ENCODE peak calls at places on chromosome 10, in seven cellular contexts. B is tibial artery, J is tibial nerve, P is neural progenitor cell, G is Peyer's patch, S is pancreas, R is kidney. D is an unnamed sample. For H3K9me3, the result is how much of the 10 kb centered on the place peaks cover.

GRCh38 chr10:114026189-114027040 is 17.3 kb upstream of the ADRB1 start:
- DNase-seq in B (no peak), J (no peak), P (no peak), G (no peak), S (no peak), R (no peak), D (peak)

GRCh38 chr10:43868952-43869351 is 220.3 kb upstream of the ZNF32 start:
- DNase-seq in B (no peak), J (no peak), P (no peak), G (no peak), S (no peak), R (no peak), D (no peak)

GRCh38 chr10:119342017-119342734 is 134.8 kb downstream of the GRK5 start:
- DNase-seq in B (peak), J (peak), P (no peak), G (no peak), S (peak), R (peak), D (no peak)

GRCh38 chr10:74419491-74420466 is 268.8 kb downstream of the ADK start:
- DNase-seq in B (no peak), J (no peak), P (peak), G (no peak), S (no peak), R (no peak), D (no peak)

GRCh38 chr10:60894816-60895215 is 49.2 kb downstream of the RHOBTB1 start:
- DNase-seq in B (no peak), J (no peak), P (no peak), G (no peak), S (no peak), R (no peak), D (no peak)

GRCh38 chr10:110137142-110137545 is 70.3 kb upstream of the MXI1 start:
- DNase-seq in B (no peak), J (peak), P (peak), G (no peak), S (no peak), R (no peak), D (no peak)

GRCh38 chr10:13180788-13181187 is 19.4 kb downstream of the MCM10 start:
- DNase-seq in B (no peak), J (no peak), P (no peak), G (no peak), S (no peak), R (no peak), D (no peak)

GRCh38 chr10:23146069-23146657 is 45.9 kb upstream of the PTF1A start:
- DNase-seq in B (no peak), J (no peak), P (no peak), G (no peak), S (no peak), R (no peak), D (no peak)

GRCh38 chr10:62374862-62375710 is 917 bp downstream of the ZNF365 start:
- DNase-seq in B (no peak), J (no peak), P (no peak), G (no peak), S (no peak), R (no peak), D (no peak)

GRCh38 chr10:73873843-73874215 is 526 bp downstream of the CAMK2G start:
- DNase-seq in B (no peak), J (no peak), P (no peak), G (peak), S (peak), R (peak), D (no peak)

GRCh38 chr10:99958806-99959205 is 50.9 kb downstream of the DNMBP start:
- DNase-seq in B (no peak), J (no peak), P (no peak), G (no peak), S (no peak), R (no peak), D (no peak)

GRCh38 chr10:6878067-6878412 is 298.0 kb upstream of the PRKCQ start:
- DNase-seq in B (no peak), J (no peak), P (peak), G (no peak), S (no peak), R (no peak), D (no peak)

GRCh38 chr10:110865184-110865803 is 6.4 kb upstream of the PDCD4 start:
- DNase-seq in B (no peak), J (no peak), P (peak), G (no peak), S (no peak), R (no peak), D (no peak)

GRCh38 chr10:10865303-10865702 is 152.4 kb upstream of the CELF2 start:
- DNase-seq in B (no peak), J (no peak), P (no peak), G (no peak), S (no peak), R (no peak), D (no peak)

GRCh38 chr10:112960151-112960681 is 10.2 kb downstream of the TCF7L2 start:
- DNase-seq in B (no peak), J (no peak), P (no peak), G (no peak), S (no peak), R (no peak), D (no peak)
- H3K27ac ChIP-seq in B (no peak), J (no peak), P (no peak), G (no peak), S (no peak), R (no peak), D (peak)

GRCh38 chr10:81546243-81546642 is 328.8 kb upstream of the NRG3 start:
- DNase-seq in B (no peak), J (no peak), P (no peak), G (no peak), S (no peak), R (no peak), D (no peak)

GRCh38 chr10:81548160-81548559 is 326.8 kb upstream of the NRG3 start:
- DNase-seq in B (no peak), J (no peak), P (peak), G (no peak), S (no peak), R (no peak), D (no peak)
- H3K9me3 ChIP-seq in B (under half), J (under half), P (under half), G (under half), S (under half), R (under half), D (under half)

GRCh38 chr10:71517310-71518159 is 120.8 kb downstream of the CDH23 start:
- DNase-seq in B (no peak), J (no peak), P (no peak), G (no peak), S (no peak), R (no peak), D (no peak)
- H3K27ac ChIP-seq in B (no peak), J (no peak), P (no peak), G (no peak), S (no peak), R (no peak), D (no peak)

GRCh38 chr10:31686566-31686965 is 242.1 kb downstream of the ARHGAP12 start:
- DNase-seq in B (no peak), J (no peak), P (no peak), G (no peak), S (no peak), R (no peak), D (no peak)
- H3K9me3 ChIP-seq in B (under half), J (under half), P (under half), G (under half), S (under half), R (under half), D (under half)

DNA sequence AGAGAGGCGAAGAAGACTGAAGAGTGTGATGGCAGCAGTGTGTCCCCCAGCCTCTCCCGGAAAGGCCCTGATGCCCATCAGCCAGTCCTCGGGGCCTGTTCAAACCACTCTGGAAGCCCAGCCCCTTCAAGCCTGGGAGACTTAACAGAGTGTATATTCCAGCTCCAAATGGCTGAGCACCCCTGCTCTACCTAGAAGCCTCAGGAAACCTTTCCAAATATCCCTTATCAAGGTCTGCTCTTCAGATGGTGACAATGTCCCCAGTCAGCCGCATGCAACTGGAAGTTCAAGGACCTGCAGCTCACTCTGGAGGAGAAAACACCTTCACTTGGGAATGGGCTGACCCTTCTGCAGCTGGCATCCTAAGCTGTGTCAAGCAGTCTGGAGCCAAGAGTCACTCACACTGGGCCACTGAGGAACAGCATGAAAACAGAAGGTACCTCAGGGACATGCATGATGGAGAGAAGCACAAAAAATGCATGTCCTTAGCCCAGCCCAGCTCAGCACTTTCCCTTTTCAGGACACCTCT is 10.2 kb downstream of the ANXA11 start:
- DNase-seq in B (no peak), J (no peak), P (no peak), G (no peak), S (peak), R (no peak), D (no peak)
- H3K27ac ChIP-seq in B (peak), J (peak), P (no peak), G (peak), S (peak), R (peak), D (no peak)

GRCh38 chr10:107492389-107492788 is 327.9 kb upstream of the SORCS1 start:
- DNase-seq in B (no peak), J (no peak), P (no peak), G (no peak), S (no peak), R (no peak), D (no peak)

GRCh38 chr10:107485019-107485418 is 320.5 kb upstream of the SORCS1 start:
- DNase-seq in B (no peak), J (no peak), P (no peak), G (no peak), S (no peak), R (no peak), D (no peak)

GRCh38 chr10:107490389-107490788 is 325.9 kb upstream of the SORCS1 start:
- DNase-seq in B (no peak), J (no peak), P (no peak), G (no peak), S (no peak), R (no peak), D (no peak)

GRCh38 chr10:107481881-107482280 is 317.4 kb upstream of the SORCS1 start:
- DNase-seq in B (no peak), J (no peak), P (no peak), G (no peak), S (no peak), R (no peak), D (no peak)

DNA sequence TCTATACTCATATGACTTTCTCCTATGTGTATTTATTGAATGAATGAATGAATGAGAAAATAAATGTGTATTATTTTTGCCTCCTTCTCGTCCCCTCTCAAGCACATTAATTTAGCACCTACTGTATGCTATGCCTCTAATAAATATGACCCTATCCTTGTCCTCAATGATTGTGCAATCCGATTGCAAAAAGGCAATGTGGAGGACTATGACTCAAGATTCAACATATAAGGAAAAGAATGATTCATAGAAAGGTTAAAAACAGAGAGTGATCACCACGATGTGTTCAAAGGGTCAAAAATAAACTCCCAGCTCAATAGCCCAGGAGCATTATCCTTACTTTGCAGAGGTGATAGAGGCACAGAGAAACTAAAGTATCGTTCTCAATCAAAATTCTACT is 322.8 kb upstream of the SORCS1 start:
- DNase-seq in B (no peak), J (no peak), P (no peak), G (no peak), S (no peak), R (no peak), D (no peak)
- H3K9me3 ChIP-seq in B (under half), J (under half), P (under half), G (under half), S (under half), R (under half), D (under half)

DNA sequence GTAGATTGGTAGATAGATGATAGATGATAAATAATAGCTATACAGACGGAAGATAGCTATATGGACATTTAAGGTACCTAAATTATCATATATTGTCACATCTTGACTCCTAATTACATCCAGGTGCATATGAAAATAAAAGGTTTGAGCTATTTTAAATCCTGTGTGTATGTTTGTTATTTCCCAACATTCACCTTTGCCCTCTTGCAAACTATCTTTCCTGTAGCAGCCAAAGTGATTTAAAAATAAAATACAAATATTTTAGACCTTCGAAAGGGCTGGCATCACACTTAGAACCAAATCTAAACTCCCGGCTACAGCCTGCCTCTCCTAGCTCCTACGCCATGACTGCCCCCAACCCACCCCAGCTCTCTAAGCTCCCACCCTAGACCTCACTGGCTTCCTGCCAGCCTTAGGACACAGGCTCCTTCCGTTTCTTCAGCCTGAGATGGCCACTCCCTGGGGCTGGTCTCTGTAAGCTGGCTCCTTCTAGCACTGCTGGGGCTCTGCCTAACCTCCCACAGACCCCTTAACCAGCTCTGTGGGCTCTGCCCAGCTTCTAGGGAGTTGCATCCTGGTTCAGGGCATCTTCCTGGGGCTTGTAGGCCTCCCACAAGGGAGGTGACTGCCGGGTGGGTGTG is 478.4 kb upstream of the KLF6 start:
- DNase-seq in B (no peak), J (no peak), P (no peak), G (no peak), S (no peak), R (no peak), D (no peak)
- H3K27ac ChIP-seq in B (peak), J (peak), P (no peak), G (no peak), S (no peak), R (no peak), D (no peak)

DNA sequence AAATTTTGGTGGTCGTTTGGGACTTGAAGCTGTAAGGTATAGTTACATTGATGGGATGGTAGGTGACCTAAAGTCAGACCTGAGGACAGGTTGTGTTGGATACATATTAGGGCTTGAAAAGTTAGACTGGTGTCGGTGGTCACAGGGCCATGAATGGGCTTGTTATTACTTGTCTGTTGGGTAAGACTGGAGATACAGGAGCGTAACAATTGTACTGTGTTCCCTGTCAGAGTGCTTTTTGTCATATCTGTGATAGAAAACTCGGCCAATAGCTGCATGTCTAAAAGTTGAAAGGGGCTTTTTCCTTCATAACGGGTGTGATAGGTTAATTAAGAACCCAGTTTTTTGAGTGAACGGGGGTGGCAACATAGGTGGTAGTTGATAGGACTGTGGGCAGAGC is 13.5 kb upstream of the CHST3 start:
- DNase-seq in B (no peak), J (no peak), P (no peak), G (no peak), S (no peak), R (no peak), D (no peak)
- H3K9me3 ChIP-seq in B (under half), J (under half), P (under half), G (under half), S (under half), R (under half), D (under half)

GRCh38 chr10:59332581-59332980 is 29.8 kb downstream of the FAM13C start:
- DNase-seq in B (no peak), J (no peak), P (no peak), G (no peak), S (no peak), R (no peak), D (no peak)

GRCh38 chr10:59337254-59337653 is 25.1 kb downstream of the FAM13C start:
- DNase-seq in B (peak), J (no peak), P (peak), G (no peak), S (peak), R (no peak), D (no peak)

GRCh38 chr10:59336632-59337031 is 25.7 kb downstream of the FAM13C start:
- DNase-seq in B (no peak), J (no peak), P (no peak), G (no peak), S (no peak), R (no peak), D (no peak)

GRCh38 chr10:59333731-59334130 is 28.6 kb downstream of the FAM13C start:
- DNase-seq in B (no peak), J (no peak), P (no peak), G (no peak), S (no peak), R (no peak), D (no peak)

GRCh38 chr10:59335497-59335896 is 26.9 kb downstream of the FAM13C start:
- DNase-seq in B (no peak), J (no peak), P (no peak), G (no peak), S (no peak), R (no peak), D (no peak)
- H3K27ac ChIP-seq in B (peak), J (no peak), P (no peak), G (no peak), S (no peak), R (no peak), D (no peak)

DNA sequence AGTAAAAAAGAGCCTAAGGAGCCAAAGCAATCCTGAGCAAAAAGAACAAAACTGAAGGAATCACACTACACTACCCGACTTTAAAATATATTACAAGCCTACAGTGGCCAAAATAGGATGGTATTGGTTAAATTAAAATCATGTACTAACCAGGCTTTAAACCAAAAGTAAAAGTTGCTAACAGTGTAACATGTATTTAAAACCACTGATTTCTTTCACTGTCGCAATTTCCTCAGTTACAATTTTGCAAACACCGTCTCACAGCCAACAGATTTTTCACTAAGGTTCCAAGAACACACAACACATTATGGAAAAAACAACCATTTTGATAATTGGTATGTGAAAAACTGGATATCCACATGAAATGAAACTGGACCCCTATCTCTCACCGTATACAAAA is 74.0 kb downstream of the JMJD1C start:
- DNase-seq in B (no peak), J (no peak), P (no peak), G (no peak), S (no peak), R (no peak), D (no peak)
- H3K9me3 ChIP-seq in B (under half), J (under half), P (under half), G (under half), S (under half), R (under half), D (under half)